ENCODE peak calls at places on chromosomes 16 and 17, in seven cellular contexts. E, L, P, W, N, K and X are unnamed samples.

GRCh38 chr17:75826561-75827290 is 17.5 kb downstream of the UNC13D start:
- ATAC-seq in E (peak; percentile 34), L (no peak), P (no peak), W (no peak), N (no peak), K (no peak), X (peak; percentile 6)

GRCh38 chr16:10356870-10357842 is 28.7 kb upstream of the ATF7IP2 start:
- ATAC-seq in E (no peak), L (no peak), P (no peak), W (no peak), N (no peak), K (no peak), X (no peak)

GRCh38 chr17:3818786-3819185 is 17.8 kb upstream of the ITGAE start:
- ATAC-seq in E (peak; percentile 93), L (no peak), P (no peak), W (no peak), N (no peak), K (no peak), X (no peak)

GRCh38 chr16:71255721-71256120 is 25.2 kb upstream of the HYDIN start:
- ATAC-seq in E (no peak), L (no peak), P (no peak), W (no peak), N (no peak), K (no peak), X (no peak)

GRCh38 chr17:17793378-17794214 is 43.2 kb downstream of the SREBF1 start:
- ATAC-seq in E (peak; percentile 48), L (no peak), P (no peak), W (no peak), N (no peak), K (no peak), X (no peak)

GRCh38 chr17:72575542-72576233 is 454.9 kb downstream of the SOX9 start:
- ATAC-seq in E (no peak), L (peak; percentile 33), P (no peak), W (no peak), N (no peak), K (peak; percentile 24), X (no peak)

GRCh38 chr17:17722906-17723353 is 41.7 kb downstream of the RAI1 start:
- ATAC-seq in E (no peak), L (no peak), P (no peak), W (no peak), N (no peak), K (peak; percentile 8), X (no peak)

GRCh38 chr16:49856741-49857330 is 924 bp upstream of the ZNF423 start:
- ATAC-seq in E (peak; percentile 75), L (peak; percentile 15), P (peak; percentile 70), W (peak; percentile 57), N (peak; percentile 33), K (peak; percentile 80), X (peak; percentile 73)

GRCh38 chr16:19284207-19284606 is 1.3 kb upstream of the CLEC19A start:
- ATAC-seq in E (no peak), L (no peak), P (peak; percentile 95), W (no peak), N (peak; percentile 98), K (no peak), X (peak; percentile 84)

GRCh38 chr16:14641877-14642276 is 9.1 kb downstream of the BFAR start:
- ATAC-seq in E (no peak), L (peak; percentile 73), P (no peak), W (no peak), N (no peak), K (no peak), X (no peak)

GRCh38 chr16:85524630-85525463 is 88.3 kb upstream of the GSE1 start:
- ATAC-seq in E (no peak), L (peak; percentile 5), P (peak; percentile 47), W (peak; percentile 47), N (peak; percentile 12), K (peak; percentile 46), X (peak; percentile 11)

GRCh38 chr16:66569131-66569530 is 2.9 kb downstream of the CMTM1 start:
- ATAC-seq in E (no peak), L (no peak), P (no peak), W (no peak), N (no peak), K (peak; percentile 72), X (no peak)

GRCh38 chr17:35006961-35007360 is 26.6 kb downstream of the LIG3 start:
- ATAC-seq in E (no peak), L (no peak), P (no peak), W (no peak), N (no peak), K (no peak), X (no peak)

GRCh38 chr16:83946154-83946780 is 6.8 kb upstream of the OSGIN1 start:
- ATAC-seq in E (no peak), L (no peak), P (no peak), W (no peak), N (no peak), K (no peak), X (no peak)

GRCh38 chr16:86611517-86611840 is 33.1 kb downstream of the FOXL1 start:
- ATAC-seq in E (peak; percentile 72), L (no peak), P (no peak), W (no peak), N (peak; percentile 25), K (peak; percentile 73), X (no peak)

GRCh38 chr16:23516366-23517137 is 6.3 kb upstream of the GGA2 start:
- ATAC-seq in E (no peak), L (no peak), P (no peak), W (no peak), N (peak; percentile 41), K (no peak), X (no peak)

GRCh38 chr16:23940111-23940510 is 104.3 kb downstream of the PRKCB start:
- ATAC-seq in E (no peak), L (no peak), P (no peak), W (no peak), N (no peak), K (no peak), X (no peak)

GRCh38 chr16:88749358-88749757 is 35.7 kb downstream of the PIEZO1 start:
- ATAC-seq in E (no peak), L (no peak), P (no peak), W (no peak), N (no peak), K (no peak), X (no peak)

GRCh38 chr17:81039096-81039495 is 4.1 kb downstream of the BAIAP2 start:
- ATAC-seq in E (no peak), L (no peak), P (no peak), W (no peak), N (no peak), K (no peak), X (no peak)
- H3K27me3 ChIP-seq in E (no peaks in the 10 kb centered on the region), L (peaks cover 7% of the 10 kb centered on the region), P (peaks cover 21% of the 10 kb centered on the region), W (no peaks in the 10 kb centered on the region), N (no peaks in the 10 kb centered on the region), K (no peaks in the 10 kb centered on the region), X (no peaks in the 10 kb centered on the region)

GRCh38 chr16:4472880-4473279 is 1.5 kb downstream of the NMRAL1 start:
- ATAC-seq in E (no peak), L (no peak), P (no peak), W (no peak), N (no peak), K (no peak), X (no peak)

GRCh38 chr16:4471869-4472268 is 2.6 kb downstream of the NMRAL1 start:
- ATAC-seq in E (no peak), L (no peak), P (no peak), W (no peak), N (no peak), K (no peak), X (no peak)

GRCh38 chr16:4477966-4478365 is 1.8 kb downstream of the HMOX2 start:
- ATAC-seq in E (no peak), L (no peak), P (no peak), W (no peak), N (no peak), K (no peak), X (no peak)

GRCh38 chr16:4474192-4474961 is at the start of gene NMRAL1:
- ATAC-seq in E (peak; percentile 64), L (peak; percentile 78), P (peak; percentile 65), W (peak; percentile 86), N (peak; percentile 67), K (peak; percentile 68), X (peak; percentile 78)

DNA sequence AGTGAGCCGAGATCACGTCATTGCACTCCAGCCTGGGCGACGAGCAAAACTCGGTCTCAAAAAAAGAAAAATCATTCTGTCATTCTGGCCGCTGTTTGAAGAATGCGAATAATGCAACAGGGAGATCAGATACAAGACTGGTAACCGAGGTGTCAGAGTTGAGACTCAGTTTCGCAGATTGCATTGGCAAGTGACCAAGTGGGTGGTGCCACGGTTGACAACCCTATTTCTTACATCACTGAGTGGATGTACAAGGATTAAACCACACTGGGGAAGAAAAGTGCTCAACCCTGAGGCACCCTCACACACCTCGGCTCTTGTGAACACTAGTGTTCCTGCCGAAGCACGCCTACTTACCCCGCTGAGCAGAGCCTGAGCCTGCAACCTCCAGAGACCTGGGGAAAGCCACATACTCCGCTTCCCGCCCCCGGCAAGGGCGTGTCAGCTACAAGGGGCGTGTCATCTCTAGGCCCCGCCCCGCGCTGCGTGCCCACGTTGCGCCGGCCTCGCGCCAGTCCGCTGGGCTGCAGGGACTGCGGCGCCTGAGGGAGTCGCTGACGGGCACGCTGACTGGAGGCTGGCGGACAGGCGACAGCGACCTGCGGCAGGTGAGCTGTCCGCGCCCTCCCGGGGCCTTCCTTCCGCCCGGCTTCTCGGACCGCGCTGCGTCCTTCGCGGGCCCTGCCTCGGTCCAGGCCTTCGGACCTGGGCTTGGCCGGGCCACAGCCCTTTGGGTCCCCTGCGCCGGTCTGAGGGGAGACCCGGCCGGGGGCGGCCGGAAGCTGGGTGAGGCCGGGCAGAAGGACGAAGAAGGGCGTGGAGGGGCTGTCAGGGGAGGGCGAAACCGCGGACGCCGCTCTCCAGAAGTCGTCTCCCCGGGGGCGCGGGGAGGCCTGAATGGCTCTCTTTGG is at the start of gene HMOX2:
- ATAC-seq in E (peak; percentile 96), L (peak; percentile 83), P (peak; percentile 95), W (peak; percentile 96), N (peak; percentile 92), K (peak; percentile 94), X (peak; percentile 96)
- H3K27ac ChIP-seq in E (peak within 1 kb of the TSS; percentile 94), L (no peak within 1 kb of the TSS), P (peak within 1 kb of the TSS; percentile 87), W (no peak within 1 kb of the TSS), N (peak within 1 kb of the TSS; percentile 82), K (peak within 1 kb of the TSS; percentile 53), X (peak within 1 kb of the TSS; percentile 85)

DNA sequence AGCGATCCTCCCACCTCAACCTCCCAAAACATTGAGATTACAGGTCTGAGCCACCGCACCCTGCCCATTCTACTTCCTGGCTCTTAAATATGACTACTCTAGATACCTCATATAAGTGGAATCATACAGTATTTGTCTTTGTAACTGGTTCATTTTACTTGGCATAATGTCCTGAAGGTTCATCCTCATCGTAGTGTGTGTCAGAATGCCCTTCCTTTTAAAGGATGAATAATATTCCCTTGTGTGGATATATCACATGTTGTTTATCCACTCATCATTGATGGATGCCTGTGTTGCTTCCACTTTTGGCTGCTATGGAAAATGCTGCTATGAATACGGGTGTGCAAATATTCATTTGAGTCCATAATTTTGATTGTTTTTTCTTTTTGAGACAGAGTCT is 5.7 kb upstream of the CETP start:
- ATAC-seq in E (no peak), L (no peak), P (no peak), W (no peak), N (no peak), K (no peak), X (no peak)
- H3K27me3 ChIP-seq in E (no peaks in the 10 kb centered on the region), L (no peaks in the 10 kb centered on the region), P (no peaks in the 10 kb centered on the region), W (no peaks in the 10 kb centered on the region), N (no peaks in the 10 kb centered on the region), K (no peaks in the 10 kb centered on the region), X (no peaks in the 10 kb centered on the region)

DNA sequence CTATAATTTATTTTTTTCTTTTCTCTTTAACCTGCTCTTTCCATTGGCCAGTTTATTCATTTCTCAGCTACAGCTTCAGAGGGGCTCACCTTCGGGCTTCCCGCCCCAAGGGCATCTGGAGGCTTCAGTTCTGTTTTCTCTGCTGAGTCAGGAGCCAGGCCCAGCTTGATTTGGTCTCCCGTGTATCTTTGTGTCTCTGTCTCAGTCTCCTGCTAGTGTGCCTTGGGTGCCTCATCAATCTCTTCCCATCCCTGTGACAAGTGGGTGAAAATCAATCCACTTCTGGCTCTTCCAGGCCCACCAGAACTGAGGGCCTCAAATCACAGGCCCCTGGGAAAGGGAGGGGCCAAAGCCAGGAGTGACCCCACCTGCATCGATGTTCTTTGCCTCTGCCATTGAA is 72.1 kb downstream of the CCDC182 start:
- ATAC-seq in E (no peak), L (no peak), P (no peak), W (no peak), N (no peak), K (no peak), X (no peak)
- H3K27ac ChIP-seq in E (no peak overlapping the region), L (no peak overlapping the region), P (no peak overlapping the region), W (no peak overlapping the region), N (no peak overlapping the region), K (no peak overlapping the region), X (no peak overlapping the region)